ENCODE peak calls at places on chromosomes 11 and 22, in nine cellular contexts. B is iris pigment epithelial cell; M is CD8-positive, alpha-beta memory T cell; N is NCI-H1092; H is hippocampal formation; F is naive thymus-derived CD4-positive, alpha-beta T cell; P is NCI-H2081; S is lower lobe of right lung; R is fibroblast of the aortic adventitia. O is an unnamed sample.

GRCh38 chr11:12868315-12869073 is 140.6 kb upstream of the RASSF10 start:
- DNase-seq in F (no peak), S (no peak), N (no peak), H (no peak), P (no peak), M (no peak), B (peak), R (peak), O (peak)

GRCh38 chr11:87753143-87753542 is 422.1 kb downstream of the RAB38 start:
- DNase-seq in P (no peak), B (no peak), R (no peak), F (no peak), N (no peak), S (no peak), H (no peak), M (no peak), O (no peak)

GRCh38 chr22:21051836-21052400 is 6.2 kb downstream of the LRRC74B start:
- DNase-seq in B (no peak), M (no peak), H (no peak), S (no peak), R (no peak), P (no peak), F (no peak), N (no peak), O (no peak)

GRCh38 chr11:128772814-128773213 is 78.9 kb downstream of the FLI1 start:
- DNase-seq in M (peak), P (no peak), S (peak), F (peak), H (no peak), R (no peak), N (no peak), B (no peak), O (no peak)

GRCh38 chr22:48560836-48561235 is 1266.8 kb downstream of the BRD1 start:
- DNase-seq in N (no peak), M (no peak), B (no peak), H (no peak), R (no peak), S (peak), P (no peak), F (no peak), O (no peak)

GRCh38 chr11:134780486-134781155 is 368.6 kb upstream of the B3GAT1 start:
- DNase-seq in R (no peak), M (no peak), N (no peak), F (no peak), H (no peak), P (no peak), B (no peak), S (no peak), O (no peak)

GRCh38 chr22:20080776-20081654 is 974 bp downstream of the DGCR8 start:
- DNase-seq in B (peak), H (no peak), N (peak), F (no peak), P (peak), R (peak), S (peak), M (no peak), O (peak)

GRCh38 chr11:83002047-83002446 is 69.7 kb downstream of the RAB30 start:
- DNase-seq in H (peak), S (no peak), F (peak), P (no peak), M (no peak), N (no peak), R (peak), B (peak), O (no peak)

GRCh38 chr11:114317738-114318137 is 21.5 kb downstream of the NNMT start:
- DNase-seq in H (no peak), M (no peak), R (peak), P (peak), N (peak), B (no peak), S (no peak), F (no peak), O (no peak)

GRCh38 chr22:30240541-30241417 is 5.8 kb downstream of the LIF start:
- DNase-seq in S (no peak), N (no peak), R (no peak), M (no peak), F (no peak), B (no peak), H (no peak), P (no peak), O (no peak)

GRCh38 chr22:44786610-44787009 is 34.2 kb downstream of the ARHGAP8 start:
- DNase-seq in M (no peak), P (no peak), S (no peak), F (no peak), R (no peak), B (no peak), N (no peak), H (no peak), O (no peak)

GRCh38 chr11:28137832-28138231 is 29.6 kb downstream of the METTL15 start:
- DNase-seq in H (no peak), B (no peak), R (no peak), S (no peak), N (no peak), M (no peak), F (no peak), P (no peak), O (no peak)

GRCh38 chr22:47250995-47251765 is 488.7 kb downstream of the TBC1D22A start:
- DNase-seq in P (no peak), F (no peak), M (no peak), N (no peak), H (no peak), S (no peak), R (no peak), B (no peak), O (no peak)

GRCh38 chr11:60389279-60389910 is 6.9 kb upstream of the MS4A14 start:
- DNase-seq in N (no peak), H (no peak), R (no peak), M (no peak), P (no peak), F (no peak), S (no peak), B (no peak), O (no peak)

GRCh38 chr22:47352920-47353700 is 590.7 kb downstream of the TBC1D22A start:
- DNase-seq in S (no peak), N (no peak), B (no peak), F (no peak), R (no peak), H (no peak), P (no peak), M (no peak), O (no peak)

GRCh38 chr22:48882636-48883200 is 945.0 kb downstream of the BRD1 start:
- DNase-seq in H (no peak), P (no peak), B (no peak), F (no peak), R (no peak), S (peak), M (no peak), N (no peak), O (no peak)

GRCh38 chr11:9625158-9625557 is 38.7 kb upstream of the SWAP70 start:
- DNase-seq in N (no peak), H (no peak), S (no peak), R (peak), B (no peak), M (no peak), P (no peak), F (no peak), O (no peak)

GRCh38 chr11:85718991-85719807 is 33.2 kb upstream of the CCDC89 start:
- DNase-seq in F (no peak), B (peak), R (peak), M (no peak), S (no peak), H (peak), N (no peak), P (no peak), O (peak)

GRCh38 chr22:41966607-41967240 is 2.5 kb upstream of the SEPTIN3 start:
- DNase-seq in S (no peak), N (peak), P (peak), M (peak), B (peak), R (peak), F (peak), H (peak), O (no peak)

GRCh38 chr11:77602385-77603105 is 12.8 kb downstream of the AQP11 start:
- DNase-seq in R (peak), S (no peak), P (no peak), M (no peak), H (peak), F (no peak), B (peak), N (no peak), O (peak)

GRCh38 chr11:102846292-102846691 is 2.9 kb upstream of the MMP3 start:
- DNase-seq in P (no peak), N (no peak), F (no peak), S (no peak), R (peak), B (peak), M (no peak), H (no peak), O (no peak)

GRCh38 chr11:44570411-44571155 is 5.1 kb downstream of the CD82 start:
- DNase-seq in P (no peak), N (no peak), H (no peak), F (no peak), R (no peak), B (no peak), M (no peak), S (no peak), O (no peak)

GRCh38 chr22:44723801-44724200 is 21.8 kb downstream of the PRR5 start:
- DNase-seq in M (no peak), S (no peak), N (no peak), R (peak), H (no peak), P (no peak), B (peak), F (no peak), O (peak)

O was measured in H54.